ENCODE peak calls at places on chromosomes 4 and X, in nine cellular contexts. One of them, this sample, is unnamed.

GRCh38 chr4:184170996-184171395 is 46.7 kb downstream of the ENPP6 start:
- DNase-seq in PC-3: peak; percentile 55
- DNase-seq in IMR-90: peak; percentile 82
- DNase-seq in GM12878: no peak
- DNase-seq in PC-9: peak; percentile 44
- DNase-seq in kidney epithelial cell: no peak
- DNase-seq in GM23338: peak; percentile 66
- DNase-seq in cardiac muscle cell: peak; percentile 62
- DNase-seq in body of pancreas: no peak
- DNase-seq in this sample: no peak

GRCh38 chr4:103375278-103375677 is 177.1 kb upstream of the CENPE start:
- DNase-seq in PC-3: peak; percentile 49
- DNase-seq in IMR-90: peak; percentile 0
- DNase-seq in GM12878: no peak
- DNase-seq in PC-9: no peak
- DNase-seq in kidney epithelial cell: peak; percentile 26
- DNase-seq in GM23338: no peak
- DNase-seq in cardiac muscle cell: no peak
- DNase-seq in body of pancreas: no peak
- DNase-seq in this sample: no peak

GRCh38 chr4:169070895-169071218 is 60.8 kb upstream of the CBR4 start:
- DNase-seq in PC-3: peak; percentile 84
- DNase-seq in IMR-90: no peak
- DNase-seq in GM12878: no peak
- DNase-seq in PC-9: peak; percentile 85
- DNase-seq in kidney epithelial cell: no peak
- DNase-seq in GM23338: no peak
- DNase-seq in cardiac muscle cell: no peak
- DNase-seq in body of pancreas: peak; percentile 70
- DNase-seq in this sample: no peak

GRCh38 chr4:69781458-69782418 is 21.3 kb upstream of the SULT1B1 start:
- DNase-seq in PC-3: no peak
- DNase-seq in IMR-90: no peak
- DNase-seq in GM12878: no peak
- DNase-seq in PC-9: no peak
- DNase-seq in kidney epithelial cell: no peak
- DNase-seq in GM23338: no peak
- DNase-seq in cardiac muscle cell: no peak
- DNase-seq in body of pancreas: no peak
- DNase-seq in this sample: no peak

GRCh38 chr4:6087669-6088068 is 69.4 kb upstream of the C4orf50 start:
- DNase-seq in PC-3: peak; percentile 50
- DNase-seq in IMR-90: peak; percentile 28
- DNase-seq in GM12878: no peak
- DNase-seq in PC-9: no peak
- DNase-seq in kidney epithelial cell: no peak
- DNase-seq in GM23338: peak; percentile 86
- DNase-seq in cardiac muscle cell: peak; percentile 61
- DNase-seq in body of pancreas: peak; percentile 51
- DNase-seq in this sample: no peak

GRCh38 chr4:117203231-117203630 is 117.9 kb upstream of the TRAM1L1 start:
- DNase-seq in PC-3: no peak
- DNase-seq in IMR-90: no peak
- DNase-seq in GM12878: no peak
- DNase-seq in PC-9: no peak
- DNase-seq in kidney epithelial cell: no peak
- DNase-seq in GM23338: no peak
- DNase-seq in cardiac muscle cell: no peak
- DNase-seq in body of pancreas: no peak
- DNase-seq in this sample: no peak

GRCh38 chr4:6772223-6772928 is 10.2 kb upstream of the KIAA0232 start:
- DNase-seq in PC-3: peak; percentile 44
- DNase-seq in IMR-90: no peak
- DNase-seq in GM12878: no peak
- DNase-seq in PC-9: peak; percentile 89
- DNase-seq in kidney epithelial cell: no peak
- DNase-seq in GM23338: no peak
- DNase-seq in cardiac muscle cell: no peak
- DNase-seq in body of pancreas: peak; percentile 36
- DNase-seq in this sample: no peak

GRCh38 chrX:44470816-44471215 is 71.8 kb downstream of the FUNDC1 start:
- DNase-seq in PC-3: no peak
- DNase-seq in IMR-90: no peak
- DNase-seq in GM12878: no peak
- DNase-seq in PC-9: no peak
- DNase-seq in kidney epithelial cell: no peak
- DNase-seq in GM23338: no peak
- DNase-seq in cardiac muscle cell: no peak
- DNase-seq in body of pancreas: no peak
- DNase-seq in this sample: no peak

GRCh38 chr4:112916868-112917267 is 132.6 kb upstream of the ANK2 start:
- DNase-seq in PC-3: no peak
- DNase-seq in IMR-90: peak; percentile 18
- DNase-seq in GM12878: no peak
- DNase-seq in PC-9: no peak
- DNase-seq in kidney epithelial cell: no peak
- DNase-seq in GM23338: peak; percentile 43
- DNase-seq in cardiac muscle cell: no peak
- DNase-seq in body of pancreas: no peak
- DNase-seq in this sample: no peak

DNA sequence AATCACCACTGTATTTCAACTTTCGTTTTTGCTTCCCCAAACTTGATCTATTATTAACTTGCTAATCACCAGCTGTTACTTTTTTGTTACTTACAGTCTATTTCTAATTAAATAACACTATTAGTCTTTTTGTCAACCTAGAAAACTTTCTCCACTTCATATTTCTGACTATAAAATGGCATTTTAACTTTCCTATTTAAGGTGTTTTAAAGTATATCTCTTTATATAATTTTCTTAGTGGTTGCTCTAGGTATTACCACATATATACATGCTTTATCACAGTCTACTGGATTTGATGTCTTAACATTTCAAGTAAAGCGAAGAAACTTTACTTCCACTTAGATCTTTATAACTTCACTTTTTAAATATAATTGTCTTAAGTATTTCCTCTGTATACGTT is 421.2 kb downstream of the DCAF12L2 start:
- DNase-seq in PC-3: no peak
- DNase-seq in IMR-90: no peak
- DNase-seq in GM12878: no peak
- DNase-seq in PC-9: no peak
- DNase-seq in kidney epithelial cell: no peak
- DNase-seq in GM23338: no peak
- DNase-seq in cardiac muscle cell: no peak
- DNase-seq in body of pancreas: no peak
- DNase-seq in this sample: no peak
- TF ChIP-seq CTCF in PC-3: no peak
- TF ChIP-seq CTCF in IMR-90: no peak
- TF ChIP-seq CTCF in GM12878: no peak
- TF ChIP-seq CTCF in PC-9: peak; percentile 26
- TF ChIP-seq CTCF in kidney epithelial cell: no peak
- TF ChIP-seq CTCF in GM23338: no peak
- TF ChIP-seq CTCF in cardiac muscle cell: no peak
- TF ChIP-seq CTCF in body of pancreas: no peak
- TF ChIP-seq CTCF in this sample: no peak

GRCh38 chrX:1411331-1411730 is 19.4 kb upstream of the SLC25A6 start:
- DNase-seq in PC-3: no peak
- DNase-seq in IMR-90: no peak
- DNase-seq in GM12878: no peak
- DNase-seq in PC-9: no peak
- DNase-seq in kidney epithelial cell: no peak
- DNase-seq in GM23338: no peak
- DNase-seq in cardiac muscle cell: peak; percentile 18
- DNase-seq in body of pancreas: no peak
- DNase-seq in this sample: no peak
- H3K36me3 ChIP-seq in PC-3: peaks cover 11% of the 10 kb centered on the region
- H3K36me3 ChIP-seq in IMR-90: peaks cover 39% of the 10 kb centered on the region
- H3K36me3 ChIP-seq in GM12878: peaks cover 8% of the 10 kb centered on the region
- H3K36me3 ChIP-seq in PC-9: peaks cover 7% of the 10 kb centered on the region
- H3K36me3 ChIP-seq in kidney epithelial cell: no peaks in the 10 kb centered on the region
- H3K36me3 ChIP-seq in GM23338: peaks cover 18% of the 10 kb centered on the region
- H3K36me3 ChIP-seq in cardiac muscle cell: peaks cover 27% of the 10 kb centered on the region
- H3K36me3 ChIP-seq in body of pancreas: no peaks in the 10 kb centered on the region
- H3K36me3 ChIP-seq in this sample: peaks cover 17% of the 10 kb centered on the region

GRCh38 chr4:74716436-74716765 is 77.9 kb downstream of the BTC start:
- DNase-seq in PC-3: no peak
- DNase-seq in IMR-90: no peak
- DNase-seq in GM12878: no peak
- DNase-seq in PC-9: no peak
- DNase-seq in kidney epithelial cell: peak; percentile 1
- DNase-seq in GM23338: no peak
- DNase-seq in cardiac muscle cell: no peak
- DNase-seq in body of pancreas: no peak
- DNase-seq in this sample: no peak

GRCh38 chr4:74714731-74715130 is 79.6 kb downstream of the BTC start:
- DNase-seq in PC-3: no peak
- DNase-seq in IMR-90: no peak
- DNase-seq in GM12878: no peak
- DNase-seq in PC-9: no peak
- DNase-seq in kidney epithelial cell: no peak
- DNase-seq in GM23338: no peak
- DNase-seq in cardiac muscle cell: no peak
- DNase-seq in body of pancreas: no peak
- DNase-seq in this sample: no peak

GRCh38 chr4:74715731-74716435 is 78.4 kb downstream of the BTC start:
- DNase-seq in PC-3: no peak
- DNase-seq in IMR-90: no peak
- DNase-seq in GM12878: no peak
- DNase-seq in PC-9: no peak
- DNase-seq in kidney epithelial cell: peak; percentile 4
- DNase-seq in GM23338: no peak
- DNase-seq in cardiac muscle cell: no peak
- DNase-seq in body of pancreas: no peak
- DNase-seq in this sample: no peak
- H3K4me3 ChIP-seq in PC-3: no peak overlapping the region
- H3K4me3 ChIP-seq in IMR-90: no peak overlapping the region
- H3K4me3 ChIP-seq in GM12878: no peak overlapping the region
- H3K4me3 ChIP-seq in PC-9: no peak overlapping the region
- H3K4me3 ChIP-seq in kidney epithelial cell: no peak overlapping the region
- H3K4me3 ChIP-seq in GM23338: no peak overlapping the region
- H3K4me3 ChIP-seq in cardiac muscle cell: no peak overlapping the region
- H3K4me3 ChIP-seq in body of pancreas: no peak overlapping the region
- H3K4me3 ChIP-seq in this sample: no peak overlapping the region

GRCh38 chr4:183099537-183100297 is 660 bp downstream of the WWC2 start:
- DNase-seq in PC-3: peak; percentile 31
- DNase-seq in IMR-90: no peak
- DNase-seq in GM12878: no peak
- DNase-seq in PC-9: no peak
- DNase-seq in kidney epithelial cell: no peak
- DNase-seq in GM23338: peak; percentile 89
- DNase-seq in cardiac muscle cell: peak; percentile 54
- DNase-seq in body of pancreas: peak; percentile 65
- DNase-seq in this sample: no peak
- TF ChIP-seq CTCF in PC-3: no peak
- TF ChIP-seq CTCF in IMR-90: peak; percentile 2
- TF ChIP-seq CTCF in GM12878: no peak
- TF ChIP-seq CTCF in PC-9: no peak
- TF ChIP-seq CTCF in kidney epithelial cell: peak; percentile 37
- TF ChIP-seq CTCF in GM23338: peak; percentile 50
- TF ChIP-seq CTCF in cardiac muscle cell: peak; percentile 10
- TF ChIP-seq CTCF in body of pancreas: peak; percentile 22
- TF ChIP-seq CTCF in this sample: no peak